ENCODE peak calls at places on chromosomes 11 and 22, in five cellular contexts. One of them, this sample, is unnamed.

GRCh38 chr11:71179877-71180276 is 72.5 kb downstream of the SHANK2 start:
- DNase-seq in psoas muscle: no peak
- DNase-seq in ascending aorta: no peak
- DNase-seq in thoracic aorta: no peak
- DNase-seq in left lung: no peak
- DNase-seq in this sample: no peak

GRCh38 chr11:60457576-60457975 is 1.9 kb downstream of the MS4A1 start:
- DNase-seq in psoas muscle: no peak
- DNase-seq in ascending aorta: no peak
- DNase-seq in thoracic aorta: no peak
- DNase-seq in left lung: no peak
- DNase-seq in this sample: peak; percentile 36

GRCh38 chr11:82895437-82896091 is 4.7 kb downstream of the PRCP start:
- DNase-seq in psoas muscle: no peak
- DNase-seq in ascending aorta: no peak
- DNase-seq in thoracic aorta: no peak
- DNase-seq in left lung: no peak
- DNase-seq in this sample: no peak

GRCh38 chr11:8101421-8101820 is 20.4 kb downstream of the TUB start:
- DNase-seq in psoas muscle: no peak
- DNase-seq in ascending aorta: no peak
- DNase-seq in thoracic aorta: no peak
- DNase-seq in left lung: peak; percentile 74
- DNase-seq in this sample: no peak

GRCh38 chr11:123674297-123674696 is 19.9 kb upstream of the SCN3B start:
- DNase-seq in psoas muscle: no peak
- DNase-seq in ascending aorta: no peak
- DNase-seq in thoracic aorta: no peak
- DNase-seq in left lung: no peak
- DNase-seq in this sample: no peak

GRCh38 chr22:41524809-41525449 is 19.3 kb downstream of the POLR3H start:
- DNase-seq in psoas muscle: peak; percentile 41
- DNase-seq in ascending aorta: no peak
- DNase-seq in thoracic aorta: no peak
- DNase-seq in left lung: no peak
- DNase-seq in this sample: no peak

GRCh38 chr11:66221726-66222236 is 46.7 kb upstream of the RAB1B start:
- DNase-seq in psoas muscle: no peak
- DNase-seq in ascending aorta: no peak
- DNase-seq in thoracic aorta: no peak
- DNase-seq in left lung: no peak
- DNase-seq in this sample: no peak

GRCh38 chr11:77136074-77136473 is 8.0 kb downstream of the MYO7A start:
- DNase-seq in psoas muscle: no peak
- DNase-seq in ascending aorta: no peak
- DNase-seq in thoracic aorta: no peak
- DNase-seq in left lung: no peak
- DNase-seq in this sample: no peak

GRCh38 chr11:47028530-47029093 is 92.1 kb downstream of the CSTPP1 start:
- DNase-seq in psoas muscle: no peak
- DNase-seq in ascending aorta: no peak
- DNase-seq in thoracic aorta: no peak
- DNase-seq in left lung: no peak
- DNase-seq in this sample: no peak

GRCh38 chr11:34223021-34223813 is 117.8 kb downstream of the NAT10 start:
- DNase-seq in psoas muscle: peak; percentile 67
- DNase-seq in ascending aorta: peak; percentile 39
- DNase-seq in thoracic aorta: peak; percentile 30
- DNase-seq in left lung: no peak
- DNase-seq in this sample: no peak

GRCh38 chr22:25764270-25765015 is 22.5 kb downstream of the MYO18B start:
- DNase-seq in psoas muscle: no peak
- DNase-seq in ascending aorta: no peak
- DNase-seq in thoracic aorta: no peak
- DNase-seq in left lung: no peak
- DNase-seq in this sample: no peak

GRCh38 chr22:39349967-39350802 is at the start of gene SYNGR1:
- DNase-seq in psoas muscle: peak; percentile 29
- DNase-seq in ascending aorta: no peak
- DNase-seq in thoracic aorta: no peak
- DNase-seq in left lung: peak; percentile 82
- DNase-seq in this sample: peak; percentile 43
- TF ChIP-seq CTCF in psoas muscle: no peak
- TF ChIP-seq CTCF in ascending aorta: no peak
- TF ChIP-seq CTCF in thoracic aorta: no peak
- TF ChIP-seq CTCF in left lung: no peak
- TF ChIP-seq CTCF in this sample: no peak

GRCh38 chr11:131671764-131672163 is 301.3 kb downstream of the NTM start:
- DNase-seq in psoas muscle: no peak
- DNase-seq in ascending aorta: no peak
- DNase-seq in thoracic aorta: no peak
- DNase-seq in left lung: no peak
- DNase-seq in this sample: no peak
- TF ChIP-seq CTCF in psoas muscle: no peak
- TF ChIP-seq CTCF in ascending aorta: no peak
- TF ChIP-seq CTCF in thoracic aorta: no peak
- TF ChIP-seq CTCF in left lung: no peak
- TF ChIP-seq CTCF in this sample: no peak

DNA sequence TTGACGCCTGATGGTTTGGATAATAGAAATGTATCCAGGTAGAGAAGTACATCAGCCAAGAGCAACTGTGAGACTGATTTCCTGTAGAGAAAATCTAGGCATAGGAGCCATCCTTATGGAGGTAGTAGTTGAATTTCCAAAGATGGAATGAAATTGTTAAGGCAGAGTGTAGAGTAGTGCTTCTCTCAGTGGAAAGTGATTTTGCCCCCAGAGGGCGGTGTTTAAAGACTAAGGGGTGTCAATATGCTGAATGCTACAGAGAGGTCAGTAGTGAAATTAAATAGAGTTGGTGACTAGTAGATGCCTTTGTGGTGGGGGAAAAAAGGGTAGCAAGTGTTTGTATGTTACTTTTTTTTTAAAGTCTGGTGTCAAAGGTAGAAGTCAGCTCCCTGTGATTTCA is 54.5 kb downstream of the TRIM44 start:
- DNase-seq in psoas muscle: no peak
- DNase-seq in ascending aorta: no peak
- DNase-seq in thoracic aorta: no peak
- DNase-seq in left lung: no peak
- DNase-seq in this sample: no peak
- TF ChIP-seq CTCF in psoas muscle: no peak
- TF ChIP-seq CTCF in ascending aorta: no peak
- TF ChIP-seq CTCF in thoracic aorta: no peak
- TF ChIP-seq CTCF in left lung: no peak
- TF ChIP-seq CTCF in this sample: no peak

DNA sequence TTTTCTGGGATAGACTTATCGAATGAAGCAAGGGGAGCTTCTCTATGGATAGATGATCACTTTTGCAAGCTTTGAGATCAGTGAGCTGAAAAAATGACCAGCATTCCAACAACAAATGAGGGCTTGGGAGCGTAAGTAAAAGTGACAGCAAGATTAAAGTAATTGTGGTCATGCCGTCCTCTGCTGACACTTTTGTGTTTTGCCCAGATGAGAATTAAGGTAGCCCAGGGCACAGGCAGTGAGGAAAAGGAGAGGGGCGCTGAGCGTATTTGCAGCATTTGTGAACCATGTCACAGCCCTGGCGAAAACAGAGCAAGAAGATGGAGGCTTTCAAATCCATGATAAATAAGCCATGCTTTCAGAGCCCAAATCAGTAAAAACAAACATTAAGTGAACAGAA is 24.6 kb upstream of the TMA7B start:
- DNase-seq in psoas muscle: no peak
- DNase-seq in ascending aorta: no peak
- DNase-seq in thoracic aorta: no peak
- DNase-seq in left lung: no peak
- DNase-seq in this sample: no peak
- TF ChIP-seq CTCF in psoas muscle: no peak
- TF ChIP-seq CTCF in ascending aorta: no peak
- TF ChIP-seq CTCF in thoracic aorta: no peak
- TF ChIP-seq CTCF in left lung: no peak
- TF ChIP-seq CTCF in this sample: no peak

DNA sequence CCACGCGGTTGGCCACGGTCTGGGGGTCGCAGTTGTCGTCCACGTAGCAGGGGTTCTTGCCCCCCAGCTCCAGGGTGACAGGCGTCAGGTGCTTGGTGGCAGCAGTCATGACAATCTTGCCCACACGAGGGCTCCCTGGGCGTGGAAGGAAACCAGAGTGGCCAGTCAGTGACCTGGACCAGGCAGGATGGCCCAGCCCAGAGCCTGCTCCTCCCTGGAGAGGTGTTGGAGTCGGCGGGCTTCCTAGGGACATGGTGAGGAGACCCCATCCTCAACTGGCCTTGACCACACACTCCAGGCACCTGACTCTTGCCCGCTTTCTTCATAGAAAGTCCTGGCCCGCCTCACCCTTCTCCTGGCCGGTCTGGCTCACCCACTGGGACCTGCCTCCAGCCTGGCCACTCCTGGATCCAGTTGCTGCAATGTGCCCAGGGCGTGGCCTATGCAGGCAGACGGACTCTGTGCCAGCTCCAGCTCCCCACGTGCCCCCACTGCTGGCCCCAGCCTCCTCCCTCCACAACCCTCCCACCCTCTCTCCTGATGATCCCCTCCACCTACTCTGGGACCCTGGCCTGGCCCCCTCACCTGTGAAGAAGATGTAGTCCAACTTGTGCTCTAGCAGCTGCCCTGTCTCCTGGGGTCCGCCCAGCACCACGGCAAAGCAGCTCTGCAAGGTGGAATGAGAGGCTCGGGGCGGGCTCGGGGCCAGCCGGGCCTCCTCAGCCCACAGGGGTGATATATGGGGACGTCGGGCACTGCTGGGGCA is 8.7 kb downstream of the ALDH3B2 start:
- DNase-seq in psoas muscle: no peak
- DNase-seq in ascending aorta: no peak
- DNase-seq in thoracic aorta: no peak
- DNase-seq in left lung: peak; percentile 81
- DNase-seq in this sample: no peak
- TF ChIP-seq CTCF in psoas muscle: no peak
- TF ChIP-seq CTCF in ascending aorta: no peak
- TF ChIP-seq CTCF in thoracic aorta: no peak
- TF ChIP-seq CTCF in left lung: no peak
- TF ChIP-seq CTCF in this sample: no peak

GRCh38 chr11:119803139-119803538 is 74.1 kb upstream of the NECTIN1 start:
- DNase-seq in psoas muscle: no peak
- DNase-seq in ascending aorta: no peak
- DNase-seq in thoracic aorta: no peak
- DNase-seq in left lung: no peak
- DNase-seq in this sample: no peak
- TF ChIP-seq CTCF in psoas muscle: no peak
- TF ChIP-seq CTCF in ascending aorta: no peak
- TF ChIP-seq CTCF in thoracic aorta: no peak
- TF ChIP-seq CTCF in left lung: no peak
- TF ChIP-seq CTCF in this sample: no peak